ENCODE peak calls at places on chromosomes 13 and 19, in four cellular contexts. I is C1 segment of cervical spinal cord, Z is A549, Q is T follicular helper cell. S is an unnamed sample.

GRCh38 chr13:96552523-96552922 is 441.8 kb downstream of the OXGR1 start:
- DNase-seq in I (no peak), Z (no peak), Q (no peak), S (no peak)

GRCh38 chr19:29665826-29666633 is 769 bp downstream of the PLEKHF1 start:
- DNase-seq in I (no peak), Z (no peak), Q (no peak), S (no peak)

GRCh38 chr13:62305758-62306157 is 890.1 kb upstream of the PCDH20 start:
- DNase-seq in I (no peak), Z (no peak), Q (no peak), S (no peak)

GRCh38 chr19:14459703-14460102 is 15.5 kb downstream of the PTGER1 start:
- DNase-seq in I (no peak), Z (no peak), Q (no peak), S (no peak)

GRCh38 chr19:1472227-1473055 is 6.6 kb downstream of the C19orf25 start:
- DNase-seq in I (peak), Z (no peak), Q (no peak), S (no peak)

GRCh38 chr13:113804703-113805430 is 45.8 kb downstream of the TMEM255B start:
- DNase-seq in I (no peak), Z (no peak), Q (no peak), S (no peak)

GRCh38 chr19:57829316-57829715 is 783 bp upstream of the ZNF587B start:
- DNase-seq in I (no peak), Z (no peak), Q (no peak), S (peak)

GRCh38 chr19:42441047-42441440 is 1.7 kb downstream of the CXCL17 start:
- DNase-seq in I (no peak), Z (no peak), Q (no peak), S (no peak)

GRCh38 chr13:27954406-27954851 is 14.7 kb downstream of the CDX2 start:
- DNase-seq in I (no peak), Z (peak), Q (no peak), S (peak)

GRCh38 chr13:77833331-77833863 is 85.2 kb downstream of the EDNRB start:
- DNase-seq in I (no peak), Z (no peak), Q (no peak), S (peak)

S was measured in amniotic epithelial cell.